ENCODE peak calls at places on chromosome 13, in ten cellular contexts. A, X, T, Y, V, W, F, S, H and B are unnamed samples.

GRCh38 chr13:101556676-101557121 is 104.2 kb downstream of the ITGBL1 start:
- DNase-seq in V (no peak), H (peak; percentile 97), T (no peak), X (peak; percentile 67), W (no peak), A (no peak), Y (no peak), F (peak; percentile 20), S (no peak), B (no peak)

GRCh38 chr13:24802074-24802473 is 38.1 kb downstream of the RNF17 start:
- DNase-seq in V (no peak), H (peak; percentile 3), X (peak; percentile 20), W (no peak), S (no peak), T (no peak), A (no peak), Y (no peak), F (peak; percentile 27), B (no peak)

GRCh38 chr13:32887617-32888016 is 128.6 kb upstream of the KL start:
- DNase-seq in A (no peak), Y (no peak), W (no peak), T (no peak), H (no peak), X (no peak), F (no peak), V (no peak), S (no peak), B (no peak)

GRCh38 chr13:30486230-30487074 is 20.7 kb upstream of the HMGB1 start:
- DNase-seq in H (peak; percentile 21), Y (no peak), F (no peak), V (no peak), S (no peak), W (no peak), T (no peak), X (no peak), A (no peak), B (no peak)

GRCh38 chr13:101144808-101145419 is 271.4 kb downstream of the NALCN start:
- DNase-seq in W (peak; percentile 22), Y (peak; percentile 39), F (peak; percentile 79), X (peak; percentile 78), A (no peak), S (peak; percentile 31), T (no peak), H (peak; percentile 62), V (peak; percentile 28), B (no peak)

GRCh38 chr13:47484564-47484963 is 516.5 kb downstream of the SUCLA2 start:
- DNase-seq in A (no peak), S (no peak), Y (no peak), X (peak; percentile 88), F (peak; percentile 56), H (peak; percentile 91), V (no peak), W (no peak), T (no peak), B (no peak)

GRCh38 chr13:113393572-113394503 is 29.9 kb upstream of the GRTP1 start:
- DNase-seq in F (peak; percentile 62), A (peak; percentile 90), S (peak; percentile 93), H (peak; percentile 65), T (peak; percentile 67), V (peak; percentile 97), Y (peak; percentile 56), W (peak; percentile 18), X (peak; percentile 69), B (peak; percentile 90)

GRCh38 chr13:36713842-36714241 is 40.0 kb downstream of the SERTM1 start:
- DNase-seq in W (no peak), A (no peak), Y (no peak), S (no peak), T (no peak), F (peak; percentile 27), X (no peak), V (no peak), H (no peak), B (no peak)

GRCh38 chr13:37202264-37202663 is 96.8 kb upstream of the CSNK1A1L start:
- DNase-seq in S (no peak), Y (no peak), T (no peak), H (peak; percentile 76), W (no peak), X (peak; percentile 5), V (no peak), F (no peak), A (no peak), B (no peak)

GRCh38 chr13:113636266-113636963 is 21.6 kb downstream of the ATP4B start:
- DNase-seq in X (no peak), S (no peak), W (no peak), H (no peak), V (no peak), T (no peak), Y (no peak), A (peak; percentile 1), F (no peak), B (no peak)

GRCh38 chr13:101523154-101523669 is 70.7 kb downstream of the ITGBL1 start:
- DNase-seq in S (no peak), Y (no peak), F (no peak), T (no peak), V (no peak), A (no peak), H (no peak), W (no peak), X (no peak), B (no peak)

GRCh38 chr13:44710576-44710975 is 134.4 kb upstream of the TSC22D1 start:
- DNase-seq in F (peak; percentile 94), W (no peak), V (no peak), H (peak; percentile 81), X (peak; percentile 66), T (no peak), S (peak; percentile 55), Y (peak; percentile 73), A (no peak), B (no peak)

GRCh38 chr13:106114981-106115554 is 420.4 kb downstream of the EFNB2 start:
- DNase-seq in S (no peak), A (no peak), X (peak; percentile 63), H (peak; percentile 73), W (no peak), T (no peak), Y (no peak), V (no peak), F (peak; percentile 31), B (no peak)

GRCh38 chr13:32261567-32261966 is 53.6 kb downstream of the ZAR1L start:
- DNase-seq in T (peak; percentile 91), Y (no peak), S (no peak), A (peak; percentile 61), W (no peak), V (no peak), H (peak; percentile 48), X (peak; percentile 90), F (peak; percentile 91), B (no peak)

GRCh38 chr13:49635599-49636433 is 7.5 kb downstream of the ARL11 start:
- DNase-seq in W (no peak), Y (no peak), A (no peak), T (peak; percentile 54), F (peak; percentile 78), V (no peak), X (peak; percentile 51), H (peak; percentile 52), S (no peak), B (no peak)

GRCh38 chr13:93169980-93170379 is 56.6 kb upstream of the GPC6 start:
- DNase-seq in X (peak; percentile 47), A (no peak), S (no peak), T (no peak), V (no peak), H (peak; percentile 46), F (peak; percentile 88), Y (no peak), W (no peak), B (no peak)

GRCh38 chr13:27001705-27002104 is 169.9 kb downstream of the USP12 start:
- DNase-seq in H (no peak), S (no peak), V (no peak), A (no peak), X (no peak), Y (no peak), T (no peak), W (no peak), F (no peak), B (no peak)

GRCh38 chr13:114009590-114010400 is 35.9 kb upstream of the C13orf46 start:
- DNase-seq in T (no peak), A (no peak), V (no peak), S (no peak), Y (no peak), W (no peak), H (no peak), F (no peak), X (no peak), B (peak; percentile 12)

GRCh38 chr13:70042193-70042592 is 65.4 kb upstream of the ATXN8OS start:
- DNase-seq in T (no peak), X (no peak), A (no peak), Y (no peak), H (no peak), F (no peak), V (no peak), W (no peak), S (no peak), B (no peak)

GRCh38 chr13:76029088-76029487 is 393.0 kb downstream of the LMO7 start:
- DNase-seq in W (no peak), S (no peak), V (no peak), Y (no peak), F (no peak), T (no peak), H (no peak), A (no peak), X (no peak), B (no peak)

GRCh38 chr13:84121456-84121855 is 239.2 kb upstream of the SLITRK1 start:
- DNase-seq in Y (no peak), F (no peak), A (no peak), X (no peak), H (peak; percentile 38), S (no peak), V (no peak), W (no peak), T (no peak), B (peak; percentile 33)

GRCh38 chr13:110767476-110767875 is 54.0 kb downstream of the ING1 start:
- DNase-seq in F (no peak), S (no peak), V (no peak), H (no peak), T (no peak), Y (no peak), W (no peak), X (no peak), A (no peak), B (no peak)
- TF ChIP-seq CTCF in F (no peak), S (no peak), V (no peak), H (no peak), T (no peak), Y (no peak), W (no peak), X (no peak), A (no peak), B (no peak)

GRCh38 chr13:109922518-109922917 is 136.1 kb upstream of the IRS2 start:
- DNase-seq in Y (no peak), A (no peak), X (peak; percentile 32), V (no peak), F (peak; percentile 58), H (no peak), S (no peak), W (no peak), T (no peak), B (no peak)
- TF ChIP-seq CTCF in Y (no peak), A (no peak), X (no peak), V (no peak), F (no peak), H (no peak), S (no peak), W (no peak), T (no peak), B (no peak)

GRCh38 chr13:54185785-54186184 is 1157.2 kb downstream of the OLFM4 start:
- DNase-seq in W (no peak), T (no peak), X (no peak), Y (no peak), F (no peak), H (no peak), A (no peak), V (no peak), S (no peak), B (peak; percentile 36)
- TF ChIP-seq CTCF in W (no peak), T (no peak), X (no peak), Y (no peak), F (no peak), H (no peak), A (peak; percentile 7), V (no peak), S (no peak), B (peak; percentile 38)

GRCh38 chr13:74015137-74015536 is 119.1 kb downstream of the KLF12 start:
- DNase-seq in W (no peak), A (no peak), F (peak; percentile 41), T (no peak), Y (no peak), V (no peak), S (no peak), X (peak; percentile 10), H (no peak), B (no peak)
- TF ChIP-seq CTCF in W (peak; percentile 19), A (peak; percentile 39), F (peak; percentile 30), T (peak; percentile 11), Y (peak; percentile 46), V (peak; percentile 45), S (no peak), X (no peak), H (no peak), B (peak; percentile 70)